ENCODE peak calls at places on chromosomes 4 and X, in ten cellular contexts. Q is H1, M is breast epithelium, K is upper lobe of left lung, J is transverse colon, L is stomach, X is GM23338, S is GM12878, Y is SK-N-SH, F is sigmoid colon. N is an unnamed sample. For H3K36me3, the result is how much of the 10 kb centered on the place peaks cover.

GRCh38 chrX:8783100-8784098 is 17.8 kb downstream of the FAM9A start:
- DNase-seq in J (no peak), F (no peak), Y (peak), S (no peak), L (no peak), M (no peak), Q (peak), K (peak), X (peak), N (no peak)

GRCh38 chr4:26284536-26284935 is 36.3 kb upstream of the RBPJ start:
- DNase-seq in F (no peak), J (no peak), Y (no peak), K (no peak), X (no peak), M (no peak), S (no peak), Q (no peak), L (no peak), N (no peak)

GRCh38 chrX:63513825-63514574 is 162.9 kb upstream of the SPIN4 start:
- DNase-seq in K (no peak), F (no peak), M (peak), X (no peak), L (no peak), S (no peak), J (no peak), Q (no peak), Y (no peak), N (no peak)

GRCh38 chrX:130296743-130297142 is 28.0 kb upstream of the ZNF280C start:
- DNase-seq in X (no peak), S (no peak), F (no peak), Y (no peak), J (no peak), K (no peak), Q (no peak), M (no peak), L (no peak), N (no peak)

GRCh38 chr4:184693056-184693455 is 40.8 kb downstream of the CENPU start:
- DNase-seq in M (no peak), L (no peak), Q (no peak), K (no peak), S (no peak), F (no peak), J (no peak), Y (no peak), X (no peak), N (no peak)

GRCh38 chr4:823093-823760 is 2.7 kb downstream of the CPLX1 start:
- DNase-seq in Y (no peak), M (no peak), K (no peak), J (no peak), Q (no peak), X (no peak), S (no peak), L (no peak), F (peak), N (no peak)

GRCh38 chrX:107742754-107743191 is 32.8 kb downstream of the TSC22D3 start:
- DNase-seq in M (no peak), S (no peak), Y (no peak), X (no peak), L (peak), F (no peak), J (peak), K (peak), Q (no peak), N (no peak)

GRCh38 chrX:49291615-49292337 is 11.7 kb upstream of the GAGE10 start:
- DNase-seq in K (no peak), S (no peak), J (peak), Q (peak), M (no peak), X (peak), L (peak), F (no peak), Y (peak), N (no peak)

GRCh38 chr4:164789047-164789446 is 35.1 kb downstream of the SMIM31 start:
- DNase-seq in X (peak), Q (no peak), F (no peak), Y (no peak), K (no peak), L (no peak), M (no peak), J (no peak), S (no peak), N (no peak)

GRCh38 chr4:17164656-17165055 is 266.2 kb upstream of the LDB2 start:
- DNase-seq in K (no peak), Q (no peak), J (no peak), L (no peak), M (no peak), F (no peak), Y (no peak), X (no peak), S (no peak), N (no peak)

GRCh38 chr4:34323549-34324325 is 1920.6 kb downstream of the ARAP2 start:
- DNase-seq in X (peak), L (no peak), J (no peak), M (no peak), K (no peak), F (no peak), S (no peak), Q (no peak), Y (no peak), N (no peak)

DNA sequence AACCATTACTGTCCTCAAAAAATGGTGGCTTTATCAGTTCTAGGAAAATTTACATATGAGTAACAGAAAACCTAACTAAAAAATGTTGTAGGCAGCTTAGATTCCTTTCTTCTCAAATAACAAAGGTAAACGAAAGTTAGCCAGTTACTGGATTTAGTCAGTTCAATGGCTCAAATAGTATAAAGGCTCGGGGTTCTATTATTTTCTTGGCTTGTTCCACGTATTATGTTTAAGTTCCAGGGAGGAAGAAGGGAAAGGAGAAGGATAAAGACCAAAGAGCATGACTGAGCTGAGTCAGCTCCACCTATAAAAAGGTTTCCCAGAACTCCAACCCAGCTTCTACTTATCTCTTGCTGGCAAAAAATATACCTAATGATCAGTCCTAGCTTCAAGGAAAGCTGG is 41.0 kb upstream of the MAB21L2 start:
- DNase-seq in J (no peak), K (no peak), L (no peak), M (no peak), F (no peak), Y (no peak), S (no peak), X (peak), Q (no peak), N (no peak)
- H3K36me3 ChIP-seq in J (under half), K (under half), L (under half), M (under half), F (under half), Y (under half), S (under half), X (under half), Q (under half), N (under half)

DNA sequence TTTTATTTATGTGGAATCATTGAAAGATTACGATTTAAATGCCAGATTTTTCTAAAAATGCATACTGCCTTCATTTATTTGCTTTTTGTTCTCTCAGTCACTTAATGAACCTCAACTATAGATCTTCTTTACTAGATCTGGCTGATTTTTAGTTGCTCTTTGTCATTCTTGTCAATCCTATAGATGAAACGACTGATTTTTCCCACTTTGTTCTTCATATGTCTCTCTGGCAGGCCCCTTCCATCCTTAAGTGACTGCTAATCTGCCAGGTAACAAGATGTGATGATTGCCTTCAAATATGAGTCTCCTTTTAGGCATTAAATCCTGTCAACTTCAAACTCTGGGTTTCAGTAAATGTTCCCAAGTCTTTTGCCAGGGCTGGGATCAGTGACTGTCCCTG is 61.0 kb downstream of the ALG13 start:
- DNase-seq in J (no peak), Q (no peak), Y (no peak), L (no peak), S (no peak), X (no peak), K (no peak), F (no peak), M (no peak), N (no peak)
- TF ChIP-seq POLR2AphosphoS5 in J (no peak), Q (no peak), Y (no peak), L (no peak), S (no peak), X (no peak), K (no peak), F (no peak), M (no peak), N (no peak)

GRCh38 chrX:100830547-100830946 is 10.4 kb downstream of the CSTF2 start:
- DNase-seq in K (peak), M (no peak), J (no peak), X (no peak), F (no peak), Q (no peak), S (peak), L (no peak), Y (no peak), N (no peak)
- H3K36me3 ChIP-seq in K (under half), M (under half), J (under half), X (under half), F (under half), Q (under half), S (under half), L (half or more), Y (half or more), N (under half)

DNA sequence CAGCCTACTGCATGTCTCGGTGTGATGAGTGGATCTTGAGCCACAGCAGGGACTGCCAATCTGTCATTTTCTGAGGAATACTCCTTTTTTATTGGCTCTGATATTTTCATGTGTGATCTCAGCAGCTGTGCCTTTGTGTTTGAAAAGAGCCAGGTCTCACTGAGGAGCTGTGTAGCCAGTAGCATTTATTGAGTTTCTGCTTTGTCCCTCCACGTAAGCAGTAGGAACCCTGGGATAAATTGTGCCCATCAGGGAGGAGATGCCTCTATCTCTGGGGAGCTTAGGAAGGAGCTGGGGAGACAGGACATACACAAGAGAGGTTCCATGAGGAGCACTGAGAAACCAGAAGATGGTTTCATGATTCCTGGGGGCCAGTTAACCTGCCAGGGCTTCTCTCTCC is 18.8 kb upstream of the TRIM2 start:
- DNase-seq in S (no peak), J (no peak), F (no peak), X (no peak), Q (no peak), L (no peak), Y (no peak), M (no peak), K (no peak), N (no peak)
- TF ChIP-seq POLR2AphosphoS5 in S (no peak), J (no peak), F (no peak), X (no peak), Q (no peak), L (no peak), Y (no peak), M (no peak), K (no peak), N (no peak)

DNA sequence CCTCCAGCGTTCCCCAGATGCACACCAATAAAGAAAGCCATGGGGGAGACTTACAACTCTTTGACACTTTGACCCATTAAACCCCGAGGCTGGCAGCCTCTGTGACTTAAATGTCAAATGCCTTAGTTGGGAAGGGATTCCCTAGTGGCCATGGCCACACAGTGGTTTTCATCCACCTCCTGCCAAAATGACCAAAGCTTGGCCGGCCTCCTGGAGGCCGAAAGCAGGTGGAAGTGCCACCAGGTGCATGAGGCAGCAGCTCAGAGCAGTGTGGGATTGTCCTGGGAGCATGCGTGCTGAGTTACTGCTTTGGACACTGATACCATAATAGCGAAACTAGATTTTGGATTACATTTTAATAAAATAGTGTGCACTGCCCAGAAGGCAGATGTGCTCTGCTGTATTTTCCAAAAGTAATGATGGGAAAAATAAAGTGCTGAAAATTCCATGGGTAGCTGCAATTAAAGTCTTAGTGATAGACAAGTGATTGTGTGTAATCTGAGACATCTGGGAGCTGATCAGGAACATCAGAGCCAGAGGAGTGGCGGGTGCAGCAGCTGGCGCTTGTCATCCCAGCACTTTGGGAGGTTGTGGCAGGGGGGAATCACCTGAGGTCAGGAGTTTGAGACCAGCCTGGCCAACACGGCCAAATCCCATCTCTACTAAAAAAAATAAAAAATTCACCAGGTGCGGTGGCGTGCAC is 39.8 kb upstream of the TADA2B start:
- DNase-seq in K (no peak), X (no peak), J (no peak), S (no peak), Y (no peak), M (no peak), L (no peak), Q (no peak), F (peak), N (no peak)
- H3K36me3 ChIP-seq in K (half or more), X (under half), J (under half), S (under half), Y (half or more), M (under half), L (half or more), Q (under half), F (half or more), N (half or more)

DNA sequence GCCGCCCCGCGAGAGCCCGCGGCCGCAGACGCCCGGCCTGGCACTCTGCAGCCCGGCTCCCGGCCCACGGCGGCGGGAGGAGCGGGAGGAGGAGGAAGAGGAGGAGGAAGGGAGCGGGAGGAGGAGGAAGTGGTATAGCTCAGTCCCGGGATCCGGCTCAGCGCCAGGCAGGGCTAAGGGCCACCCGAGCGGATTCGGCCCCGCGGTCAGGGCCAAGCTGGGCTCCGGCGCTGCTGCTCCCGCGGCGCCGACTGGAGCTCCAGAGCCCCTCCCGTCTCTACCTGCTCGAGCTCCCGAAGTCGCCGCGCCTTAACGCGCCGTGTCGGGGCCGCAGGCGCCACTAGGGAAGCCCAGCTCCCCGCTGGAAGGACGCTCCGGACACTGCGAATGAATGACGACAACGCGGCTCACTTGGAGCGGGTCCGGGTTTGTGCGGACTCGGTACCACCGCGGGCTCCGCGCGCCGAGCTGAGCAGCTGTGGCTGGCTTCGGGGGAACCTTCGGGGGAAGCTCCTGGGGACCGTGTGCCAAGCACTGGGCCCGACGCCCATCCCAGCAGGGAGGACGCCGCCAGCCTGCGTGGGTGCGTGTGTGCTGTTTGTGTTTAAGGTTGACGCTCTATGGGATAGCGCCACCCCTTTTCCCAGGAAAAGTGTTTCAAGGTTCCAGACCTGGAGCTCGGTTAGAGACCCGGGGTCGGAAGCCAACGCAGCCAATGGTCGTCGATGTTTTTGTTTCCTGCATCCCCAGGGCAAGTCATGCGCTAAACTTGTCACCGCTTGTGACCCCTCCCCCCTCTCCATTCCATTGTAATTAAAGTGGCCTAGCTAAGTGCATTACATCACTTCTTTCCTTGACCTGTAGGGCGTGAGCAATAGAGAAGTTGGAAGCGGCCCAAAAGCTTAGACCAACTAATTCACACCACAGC is at the start of gene TBC1D9:
- DNase-seq in X (peak), L (peak), F (peak), Q (peak), J (peak), M (peak), Y (peak), K (peak), S (peak), N (peak)
- TF ChIP-seq POLR2AphosphoS5 in X (peak), L (peak), F (peak), Q (peak), J (peak), M (peak), Y (peak), K (peak), S (no peak), N (peak)

DNA sequence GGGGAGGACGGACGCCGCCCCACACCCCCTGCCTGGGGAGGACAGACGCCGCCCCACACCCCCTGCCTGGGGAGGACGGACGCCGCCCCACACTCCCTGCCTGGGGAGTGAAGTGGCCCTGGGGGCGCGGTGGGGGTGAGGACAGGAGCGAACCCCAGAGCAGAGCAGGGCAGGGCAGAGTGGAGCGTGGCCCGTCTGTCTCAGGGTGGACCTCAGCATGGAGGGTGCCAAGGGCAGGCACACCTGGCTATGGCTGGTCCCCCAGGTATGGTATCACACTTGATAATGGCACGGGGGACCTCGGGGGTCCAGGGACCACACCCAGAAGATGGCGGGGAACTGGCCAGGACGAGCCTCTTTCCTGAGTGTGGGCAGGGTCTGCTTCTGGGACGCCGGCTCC is 9.6 kb downstream of the LRPAP1 start:
- DNase-seq in S (no peak), M (no peak), K (peak), J (no peak), F (peak), L (no peak), Q (no peak), Y (no peak), X (no peak), N (no peak)
- H3K36me3 ChIP-seq in S (under half), M (under half), K (half or more), J (under half), F (half or more), L (half or more), Q (half or more), Y (half or more), X (under half), N (half or more)

GRCh38 chrX:65740909-65741308 is 73.5 kb downstream of the MSN start:
- DNase-seq in J (no peak), Q (no peak), M (no peak), S (no peak), L (no peak), K (no peak), Y (no peak), X (no peak), F (no peak), N (no peak)

GRCh38 chrX:65745992-65746391 is 78.5 kb downstream of the MSN start:
- DNase-seq in Y (no peak), X (peak), M (no peak), Q (no peak), K (no peak), J (peak), F (no peak), S (no peak), L (no peak), N (no peak)

GRCh38 chrX:65741823-65742222 is 74.4 kb downstream of the MSN start:
- DNase-seq in X (no peak), L (no peak), K (no peak), Q (no peak), F (no peak), Y (no peak), M (no peak), S (no peak), J (no peak), N (no peak)

GRCh38 chrX:65744965-65745364 is 77.5 kb downstream of the MSN start:
- DNase-seq in Y (no peak), X (no peak), K (no peak), J (no peak), S (no peak), Q (no peak), L (no peak), F (no peak), M (no peak), N (no peak)

DNA sequence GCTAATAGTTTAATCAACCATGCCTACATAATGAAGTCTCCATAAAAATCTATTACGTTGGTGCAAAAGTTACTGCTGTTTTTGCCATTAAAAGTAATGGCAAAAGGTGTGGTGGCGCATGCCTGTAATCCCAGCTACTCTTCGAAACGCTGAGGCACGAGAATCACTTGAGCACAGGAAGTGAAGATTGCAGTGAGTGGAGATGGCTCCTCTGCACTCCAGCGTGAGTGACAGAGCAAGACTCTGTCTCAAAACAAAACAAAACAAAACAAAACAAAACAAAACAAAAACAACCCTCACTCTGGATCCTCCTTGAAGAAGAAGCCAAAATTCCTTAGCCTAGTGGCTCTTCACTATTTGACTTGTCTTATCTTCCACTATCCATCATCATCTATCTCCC is 78.0 kb downstream of the MSN start:
- DNase-seq in L (no peak), S (no peak), J (no peak), K (no peak), F (no peak), X (no peak), Y (no peak), M (no peak), Q (no peak), N (no peak)
- TF ChIP-seq POLR2AphosphoS5 in L (no peak), S (no peak), J (no peak), K (no peak), F (no peak), X (no peak), Y (no peak), M (no peak), Q (no peak), N (no peak)